ENCODE peak calls at places on chromosomes 16 and 17, in eight cellular contexts. T, E, A, L, C, F, K and Y are unnamed samples.

GRCh38 chr17:65047939-65048338 is 8.6 kb downstream of the GNA13 start:
- DNase-seq in L (no peak), F (no peak), E (no peak), C (no peak), T (no peak), K (no peak), A (no peak), Y (no peak)

GRCh38 chr17:28738680-28739384 is 5.0 kb upstream of the TRAF4 start:
- DNase-seq in T (no peak), L (no peak), F (no peak), A (no peak), C (no peak), K (no peak), E (no peak), Y (peak; percentile 61)

GRCh38 chr16:76527244-76527643 is 250.0 kb downstream of the CNTNAP4 start:
- DNase-seq in C (no peak), L (no peak), A (no peak), K (no peak), F (no peak), T (no peak), E (no peak), Y (no peak)

GRCh38 chr16:79595916-79596450 is 4.6 kb downstream of the MAF start:
- DNase-seq in L (no peak), C (no peak), T (no peak), A (no peak), F (no peak), K (no peak), E (no peak), Y (no peak)

GRCh38 chr17:15436399-15437369 is 30.7 kb downstream of the CDRT4 start:
- DNase-seq in L (peak; percentile 91), T (no peak), C (peak; percentile 44), K (peak; percentile 77), E (no peak), F (peak; percentile 44), A (peak; percentile 28), Y (peak; percentile 63)

GRCh38 chr17:41986634-41987033 is 20.0 kb downstream of the CNP start:
- DNase-seq in C (no peak), E (no peak), L (no peak), T (no peak), A (no peak), K (no peak), F (no peak), Y (no peak)

GRCh38 chr17:29567362-29568330 is 809 bp upstream of the ABHD15 start:
- DNase-seq in A (peak; percentile 59), L (peak; percentile 83), C (peak; percentile 80), K (peak; percentile 66), F (peak; percentile 73), E (peak; percentile 94), T (no peak), Y (peak; percentile 80)

GRCh38 chr16:8943001-8943763 is 20.5 kb downstream of the USP7 start:
- DNase-seq in E (no peak), T (no peak), L (no peak), C (no peak), K (no peak), A (no peak), F (no peak), Y (no peak)

GRCh38 chr16:65666132-65666869 is 544.4 kb upstream of the CDH11 start:
- DNase-seq in T (no peak), A (no peak), C (no peak), L (no peak), F (no peak), E (no peak), K (peak; percentile 45), Y (no peak)

GRCh38 chr17:39702901-39703893 is 3.3 kb downstream of the ERBB2 start:
- DNase-seq in E (no peak), K (no peak), A (no peak), L (no peak), C (no peak), F (no peak), T (no peak), Y (no peak)

GRCh38 chr16:51763072-51763658 is 612.1 kb upstream of the SALL1 start:
- DNase-seq in A (no peak), F (no peak), C (no peak), T (no peak), E (no peak), L (no peak), K (no peak), Y (no peak)

GRCh38 chr16:56988161-56988947 is 1.0 kb upstream of the NLRC5 start:
- DNase-seq in E (no peak), K (no peak), C (no peak), F (no peak), L (no peak), A (no peak), T (no peak), Y (peak; percentile 13)

GRCh38 chr16:66271074-66272060 is 95.1 kb upstream of the CDH5 start:
- DNase-seq in E (no peak), F (no peak), A (no peak), T (no peak), C (no peak), K (no peak), L (no peak), Y (no peak)

GRCh38 chr17:867896-868489 is 85.8 kb downstream of the MRM3 start:
- DNase-seq in A (no peak), T (no peak), C (no peak), L (no peak), F (no peak), E (no peak), K (no peak), Y (no peak)

GRCh38 chr16:75012380-75013081 is 13.7 kb downstream of the ZNRF1 start:
- DNase-seq in C (no peak), T (no peak), L (no peak), F (no peak), K (no peak), A (no peak), E (no peak), Y (no peak)
- TF ChIP-seq POLR2A in C (no peak), T (no peak), L (no peak), F (no peak), K (no peak), A (no peak), E (no peak), Y (no peak)

GRCh38 chr17:72587156-72587555 is 466.3 kb downstream of the SOX9 start:
- DNase-seq in K (no peak), T (no peak), L (no peak), A (no peak), F (no peak), E (no peak), C (no peak), Y (no peak)
- TF ChIP-seq EP300 in K (no peak), T (no peak), L (no peak), A (no peak), F (no peak), E (no peak), C (no peak), Y (no peak)

GRCh38 chr16:2530629-2531318 is 434 bp downstream of the CEMP1 start:
- DNase-seq in A (no peak), F (no peak), L (no peak), C (no peak), T (no peak), K (no peak), E (peak; percentile 61), Y (no peak)

GRCh38 chr16:2531696-2532493 is 687 bp upstream of the CEMP1 start:
- DNase-seq in E (peak; percentile 99), C (peak; percentile 91), A (peak; percentile 98), L (peak; percentile 100), T (peak; percentile 88), F (peak; percentile 99), K (peak; percentile 99), Y (peak; percentile 99)

GRCh38 chr16:2531371-2531695 is at the start of gene CEMP1:
- DNase-seq in F (no peak), A (no peak), K (no peak), L (no peak), E (no peak), C (no peak), T (no peak), Y (no peak)

GRCh38 chr16:2533912-2534311 is 2.7 kb upstream of the CEMP1 start:
- DNase-seq in E (peak; percentile 24), T (no peak), K (no peak), A (no peak), F (no peak), L (no peak), C (no peak), Y (no peak)

DNA sequence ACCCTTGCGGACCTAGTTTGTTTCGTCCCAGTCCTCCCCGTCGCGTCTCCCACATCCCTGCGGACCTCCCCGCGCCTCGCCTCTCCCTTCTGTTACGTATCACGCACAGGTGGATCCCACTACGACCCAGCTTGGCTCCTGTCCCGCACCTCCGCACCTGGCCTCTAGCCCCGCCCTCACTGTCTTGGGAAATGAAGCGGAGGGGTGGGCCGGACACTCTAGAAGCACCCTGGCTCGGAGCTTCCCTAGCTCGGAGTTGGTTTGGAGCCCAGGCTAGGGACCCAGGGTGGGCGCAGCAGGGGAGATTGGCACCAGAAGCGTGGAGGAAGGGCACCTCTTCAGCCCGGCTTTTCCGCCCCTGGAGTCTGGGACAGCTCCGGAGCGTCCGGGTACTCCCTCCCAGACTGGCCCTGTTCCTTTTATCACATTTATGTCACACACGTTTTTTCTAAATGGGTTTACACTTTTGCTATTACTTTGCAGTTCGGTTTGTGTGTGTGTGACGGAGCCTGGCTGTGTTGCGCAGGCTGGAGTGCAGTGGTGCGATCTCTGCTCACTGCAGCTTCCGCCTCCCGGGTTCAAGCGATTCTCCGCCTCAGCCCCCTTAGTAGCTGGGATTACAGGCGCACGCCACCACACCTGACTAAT is 1.4 kb upstream of the CEMP1 start:
- DNase-seq in A (peak; percentile 58), L (peak; percentile 92), E (peak; percentile 90), T (no peak), K (peak; percentile 83), F (peak; percentile 88), C (peak; percentile 57), Y (peak; percentile 91)
- H3K4me3 ChIP-seq in A (peak overlapping the region; percentile 79), L (peak overlapping the region; percentile 74), E (peak overlapping the region; percentile 70), T (peak overlapping the region; percentile 63), K (peak overlapping the region; percentile 54), F (peak overlapping the region; percentile 73), C (peak overlapping the region; percentile 51), Y (peak overlapping the region; percentile 41)

DNA sequence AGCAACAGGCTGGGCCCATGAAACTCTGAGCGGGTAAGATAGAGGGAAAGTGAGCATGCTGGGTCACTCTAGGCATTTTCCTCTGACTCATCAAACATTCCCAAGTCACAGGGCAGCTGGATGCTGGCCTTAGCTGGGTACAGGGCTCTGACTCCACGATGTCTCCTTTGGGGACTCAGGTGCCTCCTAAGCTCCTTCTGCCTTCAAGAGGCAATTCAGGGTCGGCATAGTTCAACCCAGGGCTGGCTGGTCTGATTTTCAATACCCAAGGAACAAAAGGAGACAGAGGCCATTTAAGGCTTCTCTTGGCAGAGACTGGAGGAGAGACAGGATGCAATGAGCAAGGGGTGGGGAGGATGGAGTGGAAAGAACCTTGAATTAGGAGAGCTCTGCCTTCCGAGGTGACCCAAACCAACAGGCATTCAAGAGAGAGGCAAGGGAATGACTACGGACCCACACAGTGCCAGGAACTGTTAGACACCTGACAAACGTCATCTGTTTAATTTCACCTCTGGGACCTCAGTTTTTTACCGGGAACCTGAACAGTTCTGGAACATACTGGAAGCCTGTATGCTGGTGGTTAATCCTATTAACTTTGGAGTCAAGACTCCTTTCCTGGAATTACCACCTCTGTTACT is 905 bp downstream of the WBP2 start:
- DNase-seq in T (no peak), K (no peak), L (peak; percentile 81), A (no peak), E (no peak), C (peak; percentile 12), F (no peak), Y (no peak)
- TF ChIP-seq POLR2A in T (no peak), K (no peak), L (no peak), A (peak; percentile 37), E (no peak), C (no peak), F (no peak), Y (no peak)